ENCODE peak calls at places on chromosomes 12 and 14, in five cellular contexts. B, P, E, F and A are unnamed samples.

GRCh38 chr12:109739747-109740693 is 26.4 kb downstream of the FAM222A start:
- DNase-seq in B (peak), P (no peak), E (no peak), F (peak), A (no peak)

GRCh38 chr12:55972906-55973597 is 826 bp upstream of the RAB5B start:
- DNase-seq in B (no peak), P (no peak), E (no peak), F (no peak), A (no peak)

GRCh38 chr12:77133566-77133965 is 68.2 kb upstream of the E2F7 start:
- DNase-seq in B (no peak), P (no peak), E (no peak), F (no peak), A (peak)

GRCh38 chr14:29354446-29354845 is 573.2 kb downstream of the PRKD1 start:
- DNase-seq in B (no peak), P (no peak), E (no peak), F (no peak), A (no peak)

GRCh38 chr12:112122823-112123690 is 2.3 kb upstream of the TRAFD1 start:
- DNase-seq in B (no peak), P (no peak), E (no peak), F (no peak), A (peak)

GRCh38 chr12:108295631-108296030 is 43.5 kb downstream of the CMKLR1 start:
- DNase-seq in B (no peak), P (no peak), E (no peak), F (no peak), A (no peak)

GRCh38 chr12:12622418-12622817 is 10.7 kb downstream of the CREBL2 start:
- DNase-seq in B (no peak), P (no peak), E (no peak), F (no peak), A (no peak)

GRCh38 chr12:128729628-128730121 is 94.1 kb downstream of the SLC15A4 start:
- DNase-seq in B (no peak), P (no peak), E (no peak), F (no peak), A (no peak)

GRCh38 chr12:92860521-92860920 is 68.6 kb downstream of the EEA1 start:
- DNase-seq in B (no peak), P (no peak), E (no peak), F (no peak), A (no peak)

GRCh38 chr12:12398026-12398859 is 41.4 kb downstream of the BORCS5 start:
- DNase-seq in B (peak), P (no peak), E (peak), F (no peak), A (peak)

GRCh38 chr12:43836455-43836989 is 641 bp downstream of the TMEM117 start:
- DNase-seq in B (no peak), P (no peak), E (no peak), F (no peak), A (peak)

GRCh38 chr12:4353785-4354208 is 25.7 kb downstream of the FGF23 start:
- DNase-seq in B (no peak), P (no peak), E (no peak), F (no peak), A (peak)

GRCh38 chr12:4355150-4355842 is 24.2 kb downstream of the FGF23 start:
- DNase-seq in B (no peak), P (no peak), E (no peak), F (no peak), A (no peak)

GRCh38 chr12:4355843-4356327 is 23.6 kb downstream of the FGF23 start:
- DNase-seq in B (no peak), P (no peak), E (no peak), F (no peak), A (peak)
- TF ChIP-seq CTCF in B (no peak), P (peak), E (peak), F (no peak), A (peak)

GRCh38 chr12:54033980-54034783 is 1.3 kb downstream of the HOXC5 start:
- DNase-seq in B (peak), P (no peak), E (no peak), F (no peak), A (no peak)
- H3K4me3 ChIP-seq in B (peak), P (peak), E (peak), F (no peak), A (peak)

GRCh38 chr14:79256311-79256879 is 954.9 kb downstream of the DIO2 start:
- DNase-seq in B (no peak), P (no peak), E (no peak), F (no peak), A (no peak)
- TF ChIP-seq CTCF in B (no peak), P (no peak), E (no peak), F (no peak), A (no peak)

GRCh38 chr14:91834571-91834970 is 32.8 kb downstream of the TC2N start:
- DNase-seq in B (no peak), P (no peak), E (no peak), F (no peak), A (no peak)
- H3K4me3 ChIP-seq in B (no peak), P (no peak), E (no peak), F (peak), A (no peak)

GRCh38 chr14:36212987-36213386 is 36.5 kb upstream of the PTCSC3 start:
- DNase-seq in B (no peak), P (no peak), E (no peak), F (no peak), A (no peak)

GRCh38 chr14:36204674-36205073 is 28.2 kb upstream of the PTCSC3 start:
- DNase-seq in B (no peak), P (no peak), E (no peak), F (no peak), A (no peak)

GRCh38 chr14:36212577-36212976 is 36.1 kb upstream of the PTCSC3 start:
- DNase-seq in B (no peak), P (no peak), E (no peak), F (no peak), A (no peak)

GRCh38 chr14:36208690-36209278 is 32.3 kb upstream of the PTCSC3 start:
- DNase-seq in B (no peak), P (no peak), E (no peak), F (no peak), A (no peak)

GRCh38 chr14:36207500-36207899 is 31.0 kb upstream of the PTCSC3 start:
- DNase-seq in B (no peak), P (no peak), E (no peak), F (no peak), A (peak)
- TF ChIP-seq CTCF in B (no peak), P (no peak), E (peak), F (no peak), A (peak)

GRCh38 chr12:48542300-48542928 is 17.0 kb downstream of the OR8S1 start:
- DNase-seq in B (no peak), P (no peak), E (no peak), F (no peak), A (peak)

GRCh38 chr12:48532601-48533000 is 7.2 kb downstream of the OR8S1 start:
- DNase-seq in B (no peak), P (no peak), E (no peak), F (no peak), A (no peak)

DNA sequence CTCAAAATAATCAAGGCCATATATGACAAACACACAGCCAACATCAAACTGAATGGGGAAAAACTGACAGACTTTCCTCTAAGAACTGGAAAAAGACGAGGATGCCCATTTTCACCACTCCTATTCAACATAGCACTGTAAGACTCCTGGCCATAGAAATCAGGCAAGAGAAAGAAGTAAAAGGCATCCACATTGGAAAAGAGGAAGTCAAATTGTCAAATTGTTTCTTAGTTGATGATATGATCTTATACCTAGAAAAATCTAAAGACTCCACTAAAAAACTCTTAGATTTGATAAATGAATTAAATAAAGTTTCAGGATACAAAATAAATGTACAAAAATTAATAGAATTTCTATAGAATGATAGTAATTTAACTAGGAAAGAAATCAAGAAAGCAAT is 11.2 kb downstream of the OR8S1 start:
- DNase-seq in B (no peak), P (no peak), E (no peak), F (no peak), A (no peak)
- H3K4me3 ChIP-seq in B (no peak), P (no peak), E (no peak), F (no peak), A (no peak)

GRCh38 chr12:124390442-124391116 is 95.7 kb downstream of the RFLNA start:
- DNase-seq in B (peak), P (peak), E (no peak), F (no peak), A (peak)

GRCh38 chr12:124388038-124388676 is 93.3 kb downstream of the RFLNA start:
- DNase-seq in B (no peak), P (no peak), E (no peak), F (no peak), A (no peak)

GRCh38 chr12:124387510-124387855 is 92.6 kb downstream of the RFLNA start:
- DNase-seq in B (peak), P (no peak), E (no peak), F (peak), A (no peak)

GRCh38 chr12:124389537-124390441 is 94.9 kb downstream of the RFLNA start:
- DNase-seq in B (no peak), P (no peak), E (no peak), F (no peak), A (no peak)

GRCh38 chr12:124388679-124389536 is 94.0 kb downstream of the RFLNA start:
- DNase-seq in B (peak), P (peak), E (no peak), F (peak), A (peak)
- TF ChIP-seq CTCF in B (no peak), P (no peak), E (no peak), F (no peak), A (no peak)